ENCODE peak calls at places on chromosomes 12 and 14, in five cellular contexts. One of them, this sample, is unnamed.

GRCh38 chr12:106780010-106780625 is 5.6 kb downstream of the RIC8B start:
- DNase-seq in kidney epithelial cell: no peak
- DNase-seq in fibroblast of lung: no peak
- DNase-seq in cardiac muscle cell: no peak
- DNase-seq in heart right ventricle: no peak
- DNase-seq in this sample: no peak

GRCh38 chr12:38279756-38280155 is 36.8 kb upstream of the ALG10B start:
- DNase-seq in heart right ventricle: no peak
- DNase-seq in kidney epithelial cell: no peak
- DNase-seq in cardiac muscle cell: no peak
- DNase-seq in fibroblast of lung: no peak
- DNase-seq in this sample: no peak

GRCh38 chr14:92638904-92639303 is 109.5 kb downstream of the LGMN start:
- DNase-seq in cardiac muscle cell: no peak
- DNase-seq in fibroblast of lung: no peak
- DNase-seq in heart right ventricle: no peak
- DNase-seq in kidney epithelial cell: no peak
- DNase-seq in this sample: no peak

GRCh38 chr14:105161314-105161713 is 7.3 kb downstream of the JAG2 start:
- DNase-seq in kidney epithelial cell: no peak
- DNase-seq in fibroblast of lung: no peak
- DNase-seq in cardiac muscle cell: no peak
- DNase-seq in heart right ventricle: no peak
- DNase-seq in this sample: no peak

GRCh38 chr12:3658327-3659163 is 94.4 kb downstream of the CRACR2A start:
- DNase-seq in kidney epithelial cell: no peak
- DNase-seq in cardiac muscle cell: peak
- DNase-seq in heart right ventricle: peak
- DNase-seq in fibroblast of lung: peak
- DNase-seq in this sample: peak

GRCh38 chr14:34075095-34075744 is 124.3 kb upstream of the EGLN3 start:
- DNase-seq in fibroblast of lung: no peak
- DNase-seq in kidney epithelial cell: no peak
- DNase-seq in heart right ventricle: no peak
- DNase-seq in cardiac muscle cell: no peak
- DNase-seq in this sample: no peak

GRCh38 chr12:127209318-127209717 is 1057.7 kb upstream of the TMEM132C start:
- DNase-seq in fibroblast of lung: no peak
- DNase-seq in kidney epithelial cell: no peak
- DNase-seq in heart right ventricle: no peak
- DNase-seq in cardiac muscle cell: no peak
- DNase-seq in this sample: no peak

GRCh38 chr12:50991296-50991695 is 34.9 kb downstream of the SLC11A2 start:
- DNase-seq in cardiac muscle cell: no peak
- DNase-seq in kidney epithelial cell: no peak
- DNase-seq in heart right ventricle: no peak
- DNase-seq in fibroblast of lung: no peak
- DNase-seq in this sample: no peak

GRCh38 chr14:37655418-37655817 is 60.0 kb downstream of the TTC6 start:
- DNase-seq in cardiac muscle cell: no peak
- DNase-seq in heart right ventricle: no peak
- DNase-seq in kidney epithelial cell: peak
- DNase-seq in fibroblast of lung: peak
- DNase-seq in this sample: no peak

GRCh38 chr14:92551066-92551841 is 37.7 kb downstream of the RIN3 start:
- DNase-seq in fibroblast of lung: no peak
- DNase-seq in heart right ventricle: no peak
- DNase-seq in kidney epithelial cell: no peak
- DNase-seq in cardiac muscle cell: no peak
- DNase-seq in this sample: no peak

GRCh38 chr12:121452356-121453021 is 52.6 kb downstream of the RNF34 start:
- DNase-seq in cardiac muscle cell: no peak
- DNase-seq in fibroblast of lung: no peak
- DNase-seq in heart right ventricle: no peak
- DNase-seq in kidney epithelial cell: no peak
- DNase-seq in this sample: no peak

GRCh38 chr12:121453022-121453360 is 53.1 kb downstream of the RNF34 start:
- DNase-seq in kidney epithelial cell: no peak
- DNase-seq in fibroblast of lung: no peak
- DNase-seq in heart right ventricle: no peak
- DNase-seq in cardiac muscle cell: no peak
- DNase-seq in this sample: no peak

GRCh38 chr12:121453629-121454028 is 53.7 kb downstream of the RNF34 start:
- DNase-seq in cardiac muscle cell: no peak
- DNase-seq in heart right ventricle: no peak
- DNase-seq in kidney epithelial cell: no peak
- DNase-seq in fibroblast of lung: no peak
- DNase-seq in this sample: no peak

GRCh38 chr12:121454921-121455320 is 55.0 kb downstream of the RNF34 start:
- DNase-seq in kidney epithelial cell: no peak
- DNase-seq in fibroblast of lung: no peak
- DNase-seq in cardiac muscle cell: no peak
- DNase-seq in heart right ventricle: no peak
- DNase-seq in this sample: no peak

GRCh38 chr12:121451931-121452330 is 52.0 kb downstream of the RNF34 start:
- DNase-seq in cardiac muscle cell: no peak
- DNase-seq in heart right ventricle: no peak
- DNase-seq in fibroblast of lung: peak
- DNase-seq in kidney epithelial cell: no peak
- DNase-seq in this sample: no peak
- H3K4me3 ChIP-seq in cardiac muscle cell: no peak
- H3K4me3 ChIP-seq in heart right ventricle: no peak
- H3K4me3 ChIP-seq in fibroblast of lung: peak
- H3K4me3 ChIP-seq in kidney epithelial cell: no peak
- H3K4me3 ChIP-seq in this sample: peak

DNA sequence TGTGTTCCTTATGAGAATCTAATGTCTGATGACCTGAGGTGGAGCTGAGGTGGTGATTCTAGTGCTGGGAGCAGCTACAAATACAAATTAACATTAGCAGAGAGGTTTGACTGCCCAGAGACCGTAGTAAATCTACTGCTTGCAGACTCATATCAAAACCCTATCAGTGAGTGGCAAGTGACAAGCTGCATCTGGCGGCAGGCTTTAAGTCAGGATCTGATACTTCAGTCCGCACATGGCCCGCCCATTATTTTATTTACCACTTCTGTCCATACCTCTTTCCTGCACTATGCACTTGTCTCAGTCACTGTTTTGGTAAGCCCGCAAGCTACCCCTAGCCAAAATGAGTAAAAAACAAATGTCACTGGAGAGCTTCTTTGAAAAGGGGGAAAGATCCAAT is 11.4 kb downstream of the CEP128 start:
- DNase-seq in cardiac muscle cell: no peak
- DNase-seq in kidney epithelial cell: no peak
- DNase-seq in fibroblast of lung: no peak
- DNase-seq in heart right ventricle: no peak
- DNase-seq in this sample: no peak
- H3K4me3 ChIP-seq in cardiac muscle cell: no peak
- H3K4me3 ChIP-seq in kidney epithelial cell: no peak
- H3K4me3 ChIP-seq in fibroblast of lung: no peak
- H3K4me3 ChIP-seq in heart right ventricle: no peak
- H3K4me3 ChIP-seq in this sample: no peak

GRCh38 chr12:121283388-121283787 is 13.1 kb downstream of the CAMKK2 start:
- DNase-seq in cardiac muscle cell: no peak
- DNase-seq in heart right ventricle: no peak
- DNase-seq in kidney epithelial cell: no peak
- DNase-seq in fibroblast of lung: no peak
- DNase-seq in this sample: no peak
- H3K4me3 ChIP-seq in cardiac muscle cell: no peak
- H3K4me3 ChIP-seq in heart right ventricle: no peak
- H3K4me3 ChIP-seq in kidney epithelial cell: no peak
- H3K4me3 ChIP-seq in fibroblast of lung: no peak
- H3K4me3 ChIP-seq in this sample: no peak

GRCh38 chr12:116620085-116620734 is 61.0 kb downstream of the MAP1LC3B2 start:
- DNase-seq in heart right ventricle: no peak
- DNase-seq in cardiac muscle cell: no peak
- DNase-seq in fibroblast of lung: no peak
- DNase-seq in kidney epithelial cell: no peak
- DNase-seq in this sample: no peak

GRCh38 chr12:116624516-116624915 is 65.3 kb downstream of the MAP1LC3B2 start:
- DNase-seq in heart right ventricle: no peak
- DNase-seq in cardiac muscle cell: no peak
- DNase-seq in fibroblast of lung: no peak
- DNase-seq in kidney epithelial cell: no peak
- DNase-seq in this sample: no peak

GRCh38 chr12:116619246-116619645 is 60.1 kb downstream of the MAP1LC3B2 start:
- DNase-seq in heart right ventricle: no peak
- DNase-seq in cardiac muscle cell: no peak
- DNase-seq in fibroblast of lung: no peak
- DNase-seq in kidney epithelial cell: no peak
- DNase-seq in this sample: no peak

GRCh38 chr12:116616536-116617248 is 57.5 kb downstream of the MAP1LC3B2 start:
- DNase-seq in cardiac muscle cell: no peak
- DNase-seq in heart right ventricle: no peak
- DNase-seq in kidney epithelial cell: no peak
- DNase-seq in fibroblast of lung: no peak
- DNase-seq in this sample: no peak

DNA sequence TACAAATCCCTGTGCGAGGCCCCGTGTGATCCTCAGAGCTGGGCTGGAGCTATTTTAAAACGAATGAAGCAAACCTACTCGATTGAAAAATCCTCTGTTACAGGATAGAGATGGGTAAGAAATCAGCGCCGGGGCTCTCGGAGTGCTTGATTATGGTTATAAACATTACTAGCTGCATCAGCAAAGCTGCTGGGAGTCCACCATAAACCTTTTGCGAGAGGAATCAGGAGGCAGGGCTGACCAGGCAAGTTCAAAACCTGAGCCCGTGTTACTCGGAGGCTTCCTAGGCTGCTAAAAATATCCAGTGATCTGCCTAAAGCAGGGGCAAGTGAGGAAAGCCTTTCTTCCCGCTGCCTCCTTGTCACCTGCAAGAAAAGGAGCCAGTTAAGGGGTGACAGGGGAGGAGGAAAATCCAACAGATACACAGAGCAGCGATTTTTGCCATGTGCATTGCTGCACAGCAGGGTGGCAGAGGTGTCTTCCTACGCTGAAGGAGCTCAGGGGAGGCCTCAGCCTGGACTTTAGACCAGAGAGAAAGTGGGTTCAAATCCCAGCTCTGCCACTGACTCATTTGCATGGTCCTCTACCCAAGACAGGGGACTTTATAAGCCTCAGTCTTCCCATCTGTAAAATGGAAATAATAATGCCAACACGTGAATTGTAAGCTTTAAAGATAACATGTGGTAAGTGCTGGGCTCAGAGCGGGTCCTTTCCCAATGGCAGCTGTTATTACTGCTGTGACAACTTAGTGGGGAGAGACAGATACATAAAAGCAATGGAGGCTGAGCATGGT is 61.8 kb downstream of the MAP1LC3B2 start:
- DNase-seq in heart right ventricle: no peak
- DNase-seq in cardiac muscle cell: peak
- DNase-seq in fibroblast of lung: no peak
- DNase-seq in kidney epithelial cell: no peak
- DNase-seq in this sample: no peak
- H3K4me3 ChIP-seq in heart right ventricle: no peak
- H3K4me3 ChIP-seq in cardiac muscle cell: no peak
- H3K4me3 ChIP-seq in fibroblast of lung: no peak
- H3K4me3 ChIP-seq in kidney epithelial cell: no peak
- H3K4me3 ChIP-seq in this sample: no peak

This sample was measured in ovary.